ENCODE peak calls at places on chromosomes 5 and 9, in nine cellular contexts. One of them, this sample, is unnamed.

GRCh38 chr5:73314395-73315195 is 134.0 kb downstream of the FOXD1 start:
- DNase-seq in HCT116: no peak
- DNase-seq in cardiac muscle cell: no peak
- DNase-seq in nephron progenitor cell: no peak
- DNase-seq in activated T-cell treated with anti-CD3 and anti-CD28 coated beads, Interleukin-2, amount 50 U/mL, for 24 hours: no peak
- DNase-seq in activated T-helper 9 cell treated with anti-CD3 and anti-CD28 coated beads, Interleukin-2, amount 50 U/mL, for 16 hours: no peak
- DNase-seq in coronary artery: no peak
- DNase-seq in NCI-H1436 treated with DMSO at 0.1 percent for 48 hours: no peak
- DNase-seq in osteocyte: no peak
- DNase-seq in this sample: no peak

GRCh38 chr9:106085479-106085878 is 391.1 kb downstream of the TMEM38B start:
- DNase-seq in cardiac muscle cell: no peak
- DNase-seq in activated T-helper 9 cell treated with anti-CD3 and anti-CD28 coated beads, Interleukin-2, amount 50 U/mL, for 16 hours: no peak
- DNase-seq in activated T-cell treated with anti-CD3 and anti-CD28 coated beads, Interleukin-2, amount 50 U/mL, for 24 hours: no peak
- DNase-seq in nephron progenitor cell: no peak
- DNase-seq in coronary artery: no peak
- DNase-seq in NCI-H1436 treated with DMSO at 0.1 percent for 48 hours: no peak
- DNase-seq in osteocyte: no peak
- DNase-seq in HCT116: no peak
- DNase-seq in this sample: no peak

GRCh38 chr9:4826417-4827166 is 33.8 kb downstream of the RCL1 start:
- DNase-seq in coronary artery: no peak
- DNase-seq in cardiac muscle cell: no peak
- DNase-seq in activated T-cell treated with anti-CD3 and anti-CD28 coated beads, Interleukin-2, amount 50 U/mL, for 24 hours: no peak
- DNase-seq in HCT116: no peak
- DNase-seq in nephron progenitor cell: no peak
- DNase-seq in activated T-helper 9 cell treated with anti-CD3 and anti-CD28 coated beads, Interleukin-2, amount 50 U/mL, for 16 hours: no peak
- DNase-seq in NCI-H1436 treated with DMSO at 0.1 percent for 48 hours: no peak
- DNase-seq in osteocyte: no peak
- DNase-seq in this sample: no peak

GRCh38 chr5:59020611-59021285 is 437.9 kb downstream of the RAB3C start:
- DNase-seq in coronary artery: no peak
- DNase-seq in nephron progenitor cell: no peak
- DNase-seq in cardiac muscle cell: no peak
- DNase-seq in activated T-cell treated with anti-CD3 and anti-CD28 coated beads, Interleukin-2, amount 50 U/mL, for 24 hours: no peak
- DNase-seq in activated T-helper 9 cell treated with anti-CD3 and anti-CD28 coated beads, Interleukin-2, amount 50 U/mL, for 16 hours: no peak
- DNase-seq in HCT116: no peak
- DNase-seq in osteocyte: no peak
- DNase-seq in NCI-H1436 treated with DMSO at 0.1 percent for 48 hours: no peak
- DNase-seq in this sample: no peak

GRCh38 chr9:129069825-129070473 is 11.0 kb upstream of the DOLPP1 start:
- DNase-seq in coronary artery: no peak
- DNase-seq in nephron progenitor cell: no peak
- DNase-seq in activated T-cell treated with anti-CD3 and anti-CD28 coated beads, Interleukin-2, amount 50 U/mL, for 24 hours: peak; percentile 35
- DNase-seq in osteocyte: no peak
- DNase-seq in NCI-H1436 treated with DMSO at 0.1 percent for 48 hours: no peak
- DNase-seq in cardiac muscle cell: no peak
- DNase-seq in activated T-helper 9 cell treated with anti-CD3 and anti-CD28 coated beads, Interleukin-2, amount 50 U/mL, for 16 hours: no peak
- DNase-seq in HCT116: no peak
- DNase-seq in this sample: no peak

GRCh38 chr5:82719368-82719767 is 357.8 kb downstream of the TMEM167A start:
- DNase-seq in cardiac muscle cell: peak; percentile 68
- DNase-seq in NCI-H1436 treated with DMSO at 0.1 percent for 48 hours: no peak
- DNase-seq in osteocyte: no peak
- DNase-seq in coronary artery: no peak
- DNase-seq in HCT116: no peak
- DNase-seq in nephron progenitor cell: no peak
- DNase-seq in activated T-cell treated with anti-CD3 and anti-CD28 coated beads, Interleukin-2, amount 50 U/mL, for 24 hours: no peak
- DNase-seq in activated T-helper 9 cell treated with anti-CD3 and anti-CD28 coated beads, Interleukin-2, amount 50 U/mL, for 16 hours: no peak
- DNase-seq in this sample: peak; percentile 5

GRCh38 chr9:757246-757881 is 84.1 kb upstream of the DMRT1 start:
- DNase-seq in NCI-H1436 treated with DMSO at 0.1 percent for 48 hours: no peak
- DNase-seq in activated T-helper 9 cell treated with anti-CD3 and anti-CD28 coated beads, Interleukin-2, amount 50 U/mL, for 16 hours: no peak
- DNase-seq in nephron progenitor cell: peak; percentile 8
- DNase-seq in osteocyte: no peak
- DNase-seq in cardiac muscle cell: peak; percentile 73
- DNase-seq in activated T-cell treated with anti-CD3 and anti-CD28 coated beads, Interleukin-2, amount 50 U/mL, for 24 hours: no peak
- DNase-seq in coronary artery: no peak
- DNase-seq in HCT116: peak; percentile 24
- DNase-seq in this sample: peak; percentile 69

GRCh38 chr5:25393321-25393720 is 748.5 kb upstream of the CDH10 start:
- DNase-seq in nephron progenitor cell: no peak
- DNase-seq in coronary artery: no peak
- DNase-seq in osteocyte: no peak
- DNase-seq in NCI-H1436 treated with DMSO at 0.1 percent for 48 hours: no peak
- DNase-seq in cardiac muscle cell: no peak
- DNase-seq in activated T-cell treated with anti-CD3 and anti-CD28 coated beads, Interleukin-2, amount 50 U/mL, for 24 hours: no peak
- DNase-seq in HCT116: no peak
- DNase-seq in activated T-helper 9 cell treated with anti-CD3 and anti-CD28 coated beads, Interleukin-2, amount 50 U/mL, for 16 hours: no peak
- DNase-seq in this sample: no peak